ENCODE peak calls at places on chromosomes 1 and 21, in ten cellular contexts. J is CD8-positive, alpha-beta T cell; E is esophagus muscularis mucosa; K is cardiac muscle cell; D is A172; B is LoVo; S is amygdala; U is M059J; X is T-cell; A is HEK293T. Z is an unnamed sample.

GRCh38 chr1:6144175-6144574 is 35.9 kb downstream of the CHD5 start:
- DNase-seq in J (no peak), K (no peak), E (no peak), A (no peak), B (no peak), X (no peak), U (no peak), D (no peak), S (no peak), Z (no peak)

GRCh38 chr1:34362949-34363348 is 186.2 kb downstream of the C1orf94 start:
- DNase-seq in S (no peak), D (no peak), A (no peak), J (no peak), B (no peak), K (no peak), E (peak), X (no peak), U (no peak), Z (no peak)

GRCh38 chr1:170494369-170494768 is 37.6 kb upstream of the GORAB start:
- DNase-seq in X (no peak), D (peak), S (no peak), U (peak), B (peak), K (no peak), A (no peak), E (no peak), J (no peak), Z (peak)

GRCh38 chr1:18134324-18135046 is 26.9 kb downstream of the IGSF21 start:
- DNase-seq in U (no peak), S (no peak), X (no peak), E (no peak), K (no peak), A (no peak), B (no peak), D (no peak), J (no peak), Z (no peak)

GRCh38 chr1:205630651-205631009 is 1.2 kb downstream of the ELK4 start:
- DNase-seq in U (peak), X (no peak), S (no peak), E (no peak), J (no peak), B (no peak), A (no peak), D (no peak), K (no peak), Z (no peak)

GRCh38 chr21:46624050-46624449 is 11.4 kb upstream of the PRMT2 start:
- DNase-seq in B (no peak), J (no peak), K (no peak), D (no peak), X (no peak), S (no peak), A (no peak), U (no peak), E (no peak), Z (no peak)

GRCh38 chr1:89484097-89485038 is 40.3 kb upstream of the LRRC8B start:
- DNase-seq in A (no peak), U (no peak), X (no peak), B (no peak), E (no peak), K (no peak), D (no peak), S (no peak), J (no peak), Z (no peak)

GRCh38 chr1:2518528-2518927 is 7.9 kb downstream of the PANK4 start:
- DNase-seq in K (no peak), X (no peak), D (no peak), E (no peak), J (no peak), B (no peak), A (no peak), U (no peak), S (no peak), Z (no peak)

GRCh38 chr1:1273152-1273534 is 511 bp downstream of the UBE2J2 start:
- DNase-seq in D (no peak), K (peak), J (no peak), E (no peak), X (no peak), S (no peak), U (no peak), B (no peak), A (no peak), Z (no peak)

GRCh38 chr21:45522986-45523385 is 19.3 kb downstream of the SLC19A1 start:
- DNase-seq in E (no peak), J (no peak), A (no peak), X (no peak), S (no peak), D (no peak), B (no peak), K (no peak), U (no peak), Z (no peak)

GRCh38 chr1:6800728-6801127 is 15.5 kb downstream of the CAMTA1 start:
- DNase-seq in X (no peak), B (no peak), U (peak), S (no peak), K (no peak), D (no peak), E (no peak), A (no peak), J (no peak), Z (peak)

GRCh38 chr1:26297791-26298124 is 8.7 kb downstream of the UBXN11 start:
- DNase-seq in D (no peak), B (no peak), X (no peak), S (no peak), U (no peak), K (no peak), J (no peak), A (no peak), E (no peak), Z (no peak)

GRCh38 chr1:69567847-69568434 is at the start of gene LRRC7:
- DNase-seq in A (peak), D (no peak), J (no peak), U (peak), E (no peak), X (no peak), B (no peak), K (peak), S (peak), Z (no peak)

GRCh38 chr1:203199481-203200058 is 13.1 kb upstream of the CHI3L1 start:
- DNase-seq in S (no peak), U (peak), E (no peak), A (no peak), X (no peak), J (no peak), B (no peak), K (no peak), D (peak), Z (no peak)

GRCh38 chr1:61268546-61269243 is 186.3 kb downstream of the NFIA start:
- DNase-seq in E (no peak), K (no peak), A (no peak), J (no peak), X (no peak), S (peak), D (no peak), B (no peak), U (no peak), Z (no peak)

GRCh38 chr1:43439121-43439581 is 14.6 kb downstream of the HYI start:
- DNase-seq in S (no peak), E (no peak), K (no peak), D (no peak), U (no peak), B (no peak), J (no peak), A (no peak), X (no peak), Z (no peak)

GRCh38 chr1:20166047-20166446 is 19.8 kb upstream of the UBXN10 start:
- DNase-seq in J (no peak), A (no peak), D (no peak), K (no peak), U (no peak), E (no peak), B (no peak), S (no peak), X (no peak), Z (peak)

GRCh38 chr1:86703696-86704455 is 500 bp upstream of the SH3GLB1 start:
- DNase-seq in K (no peak), E (peak), A (peak), B (no peak), X (no peak), J (no peak), U (peak), D (no peak), S (peak), Z (peak)